ENCODE peak calls at places on chromosomes 13 and 19, in four cellular contexts. J is endothelial cell of umbilical vein; Y is CD8-positive, alpha-beta T cell; O is colonic mucosa. D is an unnamed sample.

GRCh38 chr19:56350416-56351045 is 35.9 kb upstream of the ZSCAN5A start:
- DNase-seq in J (peak; percentile 55), Y (peak; percentile 18), O (peak; percentile 49), D (peak; percentile 44)

GRCh38 chr19:44282846-44283245 is 22.0 kb downstream of the ZNF235 start:
- DNase-seq in J (no peak), Y (no peak), O (no peak), D (no peak)

GRCh38 chr19:4606921-4607678 is 32.2 kb upstream of the TNFAIP8L1 start:
- DNase-seq in J (peak; percentile 22), Y (no peak), O (no peak), D (no peak)

GRCh38 chr19:19581391-19581790 is 37.1 kb downstream of the PBX4 start:
- DNase-seq in J (no peak), Y (no peak), O (no peak), D (no peak)

GRCh38 chr13:103282571-103283450 is 216.6 kb upstream of the SLC10A2 start:
- DNase-seq in J (no peak), Y (no peak), O (no peak), D (no peak)

GRCh38 chr13:100473087-100473486 is 115.5 kb downstream of the GGACT start:
- DNase-seq in J (no peak), Y (no peak), O (no peak), D (no peak)

GRCh38 chr13:101390461-101390860 is 25.8 kb downstream of the NALCN start:
- DNase-seq in J (peak; percentile 81), Y (no peak), O (no peak), D (no peak)

GRCh38 chr13:52711277-52711676 is 28.3 kb downstream of the CNMD start:
- DNase-seq in J (no peak), Y (no peak), O (no peak), D (no peak)

GRCh38 chr13:80037505-80037888 is 303.4 kb downstream of the SPRY2 start:
- DNase-seq in J (peak; percentile 77), Y (no peak), O (no peak), D (no peak)

GRCh38 chr13:40228486-40228885 is 438.0 kb downstream of the FOXO1 start:
- DNase-seq in J (no peak), Y (no peak), O (no peak), D (no peak)

GRCh38 chr13:97307882-97308624 is 85.9 kb downstream of the MBNL2 start:
- DNase-seq in J (peak; percentile 87), Y (no peak), O (no peak), D (no peak)

GRCh38 chr19:46346821-46347571 is at the start of gene PPP5C:
- DNase-seq in J (peak; percentile 92), Y (peak; percentile 76), O (peak; percentile 91), D (peak; percentile 89)

GRCh38 chr19:16355293-16356043 is 30.8 kb downstream of the KLF2 start:
- DNase-seq in J (no peak), Y (no peak), O (no peak), D (peak; percentile 28)

GRCh38 chr13:81540777-81541176 is 1199.9 kb upstream of the SPRY2 start:
- DNase-seq in J (no peak), Y (no peak), O (no peak), D (no peak)

GRCh38 chr13:111315347-111315995 is 5.0 kb upstream of the TEX29 start:
- DNase-seq in J (no peak), Y (no peak), O (no peak), D (no peak)

GRCh38 chr19:5839312-5840017 is at the start of gene FUT6:
- DNase-seq in J (no peak), Y (no peak), O (peak; percentile 72), D (no peak)

GRCh38 chr19:23440791-23441190 is 45.5 kb upstream of the ZNF91 start:
- DNase-seq in J (no peak), Y (no peak), O (no peak), D (no peak)

GRCh38 chr13:83221256-83221655 is 661.0 kb downstream of the SLITRK1 start:
- DNase-seq in J (no peak), Y (no peak), O (no peak), D (no peak)

GRCh38 chr13:79522583-79522982 is 41.6 kb downstream of the NDFIP2 start:
- DNase-seq in J (peak; percentile 44), Y (no peak), O (no peak), D (no peak)

GRCh38 chr19:15412832-15413231 is 6.0 kb downstream of the AKAP8L start:
- DNase-seq in J (no peak), Y (no peak), O (no peak), D (no peak)

GRCh38 chr19:35902870-35903475 is 644 bp downstream of the HCST start:
- DNase-seq in J (no peak), Y (no peak), O (no peak), D (no peak)

GRCh38 chr13:98826156-98826555 is 73.7 kb upstream of the SLC15A1 start:
- DNase-seq in J (no peak), Y (no peak), O (no peak), D (no peak)

DNA sequence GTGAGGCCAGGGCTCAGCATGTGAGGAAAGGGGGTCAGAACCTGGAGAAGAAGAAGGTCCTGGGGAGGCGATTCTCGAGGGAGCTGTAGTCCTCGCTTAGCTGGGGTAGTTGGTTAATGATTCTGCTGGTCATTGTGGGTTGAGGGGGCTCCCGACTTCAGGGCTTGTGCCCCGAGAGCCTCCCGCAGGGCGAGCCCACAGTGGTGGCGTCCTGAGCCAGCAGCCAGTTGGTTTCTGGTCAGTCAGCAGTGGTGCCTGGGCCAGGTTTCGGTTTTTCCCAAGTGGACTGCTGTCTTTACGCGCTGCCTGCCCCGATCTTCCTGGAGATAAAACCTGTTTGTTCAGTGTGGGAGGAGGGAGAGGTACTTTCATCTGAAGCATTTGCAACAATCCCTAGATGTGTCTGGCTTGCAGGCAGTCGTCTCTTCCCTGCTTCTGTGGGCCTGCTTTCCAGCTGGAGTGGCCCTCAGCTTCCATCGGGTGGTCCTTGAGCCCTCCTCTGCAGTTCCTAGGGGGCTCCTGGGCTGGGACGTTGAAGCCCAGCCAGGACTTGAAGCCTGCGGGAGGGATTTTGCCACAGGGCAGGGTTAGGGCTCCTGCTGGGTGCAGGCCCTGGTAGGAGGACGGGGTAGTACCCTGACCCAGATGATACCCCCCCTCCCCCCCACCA is 3.2 kb downstream of the PTBP1 start:
- DNase-seq in J (peak; percentile 23), Y (no peak), O (peak; percentile 65), D (no peak)
- H3K4me3 ChIP-seq in J (peak overlapping the region; percentile 12), Y (no peak overlapping the region), O (peak overlapping the region; percentile 16), D (no peak overlapping the region)

GRCh38 chr19:58128041-58128685 is 22.4 kb downstream of the ZNF329 start:
- DNase-seq in J (no peak), Y (no peak), O (no peak), D (no peak)
- H3K36me3 ChIP-seq in J (peaks cover 2% of the 10 kb centered on the region), Y (peaks cover 31% of the 10 kb centered on the region), O (peaks cover 10% of the 10 kb centered on the region), D (peaks cover 58% of the 10 kb centered on the region)

GRCh38 chr13:30780338-30780981 is 45.1 kb downstream of the ALOX5AP start:
- DNase-seq in J (no peak), Y (no peak), O (no peak), D (no peak)

GRCh38 chr13:30774214-30774730 is 38.9 kb downstream of the ALOX5AP start:
- DNase-seq in J (no peak), Y (no peak), O (no peak), D (no peak)

GRCh38 chr13:30779608-30780007 is 44.3 kb downstream of the ALOX5AP start:
- DNase-seq in J (no peak), Y (no peak), O (no peak), D (no peak)

GRCh38 chr13:30776661-30777060 is 41.3 kb downstream of the ALOX5AP start:
- DNase-seq in J (no peak), Y (no peak), O (no peak), D (no peak)
- H3K4me3 ChIP-seq in J (no peak overlapping the region), Y (no peak overlapping the region), O (no peak overlapping the region), D (no peak overlapping the region)

DNA sequence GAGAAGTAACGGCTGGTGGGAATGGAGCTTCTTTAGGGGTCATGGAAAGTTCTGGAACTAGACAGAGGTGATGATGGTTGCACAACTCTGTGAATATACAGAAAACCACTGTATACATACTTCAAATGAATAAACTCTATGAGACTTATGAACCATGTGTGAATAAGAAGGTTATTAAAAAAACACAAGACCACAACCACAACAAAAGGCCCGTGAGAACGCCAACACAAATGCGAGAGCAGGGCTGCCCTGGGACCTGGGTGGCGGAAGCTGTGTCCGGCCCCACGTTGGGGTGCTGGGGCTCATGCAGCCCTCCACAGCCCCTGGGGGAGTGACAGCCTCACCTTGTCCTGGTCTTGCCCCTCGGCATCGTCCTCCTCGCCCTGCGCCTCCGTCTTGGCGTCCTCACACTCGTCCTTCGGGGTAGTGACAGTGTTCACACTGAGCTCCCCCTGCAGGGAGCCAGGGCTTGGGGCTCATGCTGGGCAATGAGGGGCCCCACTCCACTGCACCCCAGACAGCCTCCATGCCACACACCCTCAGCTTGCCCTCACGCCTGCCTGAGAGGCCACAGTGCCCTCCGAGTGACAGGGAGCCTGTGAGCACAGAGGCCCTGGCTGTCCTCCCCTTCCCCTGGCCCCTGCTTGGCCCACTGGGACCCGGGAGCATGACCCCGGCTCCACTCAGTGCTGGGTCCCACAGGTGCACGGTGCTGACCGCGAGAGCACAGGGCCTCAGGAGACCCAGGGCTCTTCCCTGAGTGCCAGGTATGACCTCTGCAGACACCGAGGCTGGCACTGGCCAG is 16.0 kb downstream of the IZUMO4 start:
- DNase-seq in J (no peak), Y (no peak), O (no peak), D (no peak)
- H3K36me3 ChIP-seq in J (peaks cover 25% of the 10 kb centered on the region), Y (peaks cover 50% of the 10 kb centered on the region), O (peaks cover 54% of the 10 kb centered on the region), D (peaks cover 98% of the 10 kb centered on the region)

DNA sequence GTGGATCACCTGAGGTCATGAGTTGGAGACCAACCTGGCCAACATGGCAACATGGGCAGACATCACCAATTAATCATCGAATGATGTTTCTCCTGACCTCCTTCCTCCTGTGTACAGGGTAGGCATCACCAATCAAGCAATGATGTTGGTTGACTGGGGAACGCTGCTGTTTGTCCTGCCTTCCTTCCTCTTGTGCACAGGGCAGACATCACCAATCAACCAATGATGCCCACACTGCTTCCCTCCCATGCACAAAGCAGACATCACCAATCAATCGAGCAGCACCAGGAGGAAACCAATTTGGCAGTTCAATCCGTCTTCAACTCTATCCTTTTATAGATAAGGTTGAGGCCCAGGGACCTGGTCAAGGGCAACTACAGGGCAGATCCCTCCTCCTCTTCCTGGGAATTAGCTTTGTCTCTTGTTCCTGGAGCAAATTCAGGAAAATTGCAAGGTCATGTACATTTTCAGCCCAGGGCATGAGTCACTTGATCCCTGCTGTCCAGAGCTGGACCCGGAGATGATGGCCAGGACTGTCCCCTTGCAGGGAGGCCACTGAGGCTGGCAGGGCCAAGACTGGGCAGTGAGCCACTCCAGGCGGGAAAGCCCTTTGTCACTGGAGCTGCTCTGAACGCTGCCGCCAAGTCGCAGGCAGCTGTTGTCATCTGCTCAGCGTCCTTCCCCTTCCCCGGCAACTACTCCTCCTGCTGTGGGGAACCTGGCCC is 5.3 kb upstream of the CSNK1G2 start:
- DNase-seq in J (peak; percentile 21), Y (no peak), O (no peak), D (no peak)
- H3K4me3 ChIP-seq in J (no peak overlapping the region), Y (no peak overlapping the region), O (no peak overlapping the region), D (no peak overlapping the region)

DNA sequence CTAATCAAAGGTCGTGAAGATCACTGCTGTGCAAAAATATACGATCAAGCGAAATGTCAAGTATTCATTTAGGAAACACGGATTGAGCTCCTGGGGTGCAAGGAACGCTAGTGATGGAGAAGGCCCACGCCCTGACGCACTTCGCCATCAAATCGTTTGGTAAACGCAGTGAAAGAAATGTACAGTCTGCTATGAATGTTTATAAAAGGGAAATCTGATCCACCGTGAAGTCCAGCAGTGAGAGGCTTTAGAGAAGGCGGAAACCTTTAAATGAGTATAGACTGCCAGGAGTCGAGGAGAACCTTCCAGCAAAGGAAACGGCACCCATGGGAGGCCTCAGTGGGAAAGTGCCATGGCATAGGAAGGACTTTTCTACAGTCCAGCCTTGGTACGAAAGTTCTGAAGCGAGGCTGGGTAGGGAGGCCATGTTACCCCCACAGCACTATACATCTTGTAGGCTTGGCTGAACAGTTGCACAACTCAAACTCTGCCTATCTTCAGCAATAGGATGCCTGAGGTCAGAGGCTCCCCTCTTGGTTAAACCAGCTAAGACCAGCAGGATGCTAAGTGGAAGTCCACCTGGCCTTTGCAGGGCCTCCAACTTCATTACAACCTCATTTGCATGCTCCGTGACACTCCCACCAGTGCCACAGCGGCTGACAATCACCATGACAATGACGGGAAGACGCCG is 20.4 kb downstream of the PCID2 start:
- DNase-seq in J (no peak), Y (no peak), O (no peak), D (no peak)
- H3K36me3 ChIP-seq in J (peaks cover 13% of the 10 kb centered on the region), Y (peaks cover 33% of the 10 kb centered on the region), O (peaks cover 7% of the 10 kb centered on the region), D (peaks cover 47% of the 10 kb centered on the region)

D was measured in naive thymus-derived CD4-positive, alpha-beta T cell.